ENCODE peak calls at places on chromosome 14, in seven cellular contexts. One of them, this sample, is unnamed. For H3K4me1 and H3K36me3, the result is how much of the 10 kb centered on the place peaks cover.

GRCh38 chr14:34722723-34723545 is 8.5 kb upstream of the CFL2 start:
- DNase-seq in GM23248: peak
- DNase-seq in sigmoid colon: peak
- DNase-seq in right lobe of liver: no peak
- DNase-seq in CD8-positive, alpha-beta memory T cell: peak
- DNase-seq in heart right ventricle: no peak
- DNase-seq in GM23338: peak
- DNase-seq in this sample: no peak

GRCh38 chr14:59187802-59188460 is 536 bp upstream of the DAAM1 start:
- DNase-seq in CD8-positive, alpha-beta memory T cell: peak
- DNase-seq in right lobe of liver: peak
- DNase-seq in heart right ventricle: peak
- DNase-seq in GM23248: peak
- DNase-seq in GM23338: peak
- DNase-seq in sigmoid colon: peak
- DNase-seq in this sample: peak

GRCh38 chr14:104030958-104031357 is 54.5 kb upstream of the ASPG start:
- DNase-seq in right lobe of liver: no peak
- DNase-seq in GM23338: no peak
- DNase-seq in GM23248: no peak
- DNase-seq in sigmoid colon: no peak
- DNase-seq in CD8-positive, alpha-beta memory T cell: no peak
- DNase-seq in heart right ventricle: no peak
- DNase-seq in this sample: no peak

GRCh38 chr14:55303646-55304277 is 32.5 kb downstream of the FBXO34 start:
- DNase-seq in GM23338: no peak
- DNase-seq in sigmoid colon: no peak
- DNase-seq in GM23248: no peak
- DNase-seq in heart right ventricle: no peak
- DNase-seq in CD8-positive, alpha-beta memory T cell: no peak
- DNase-seq in right lobe of liver: no peak
- DNase-seq in this sample: no peak

GRCh38 chr14:93941293-93941910 is 14.3 kb downstream of the FAM181A start:
- DNase-seq in CD8-positive, alpha-beta memory T cell: no peak
- DNase-seq in GM23338: no peak
- DNase-seq in GM23248: no peak
- DNase-seq in heart right ventricle: no peak
- DNase-seq in sigmoid colon: no peak
- DNase-seq in right lobe of liver: no peak
- DNase-seq in this sample: peak

GRCh38 chr14:20415723-20416622 is 2.7 kb upstream of the TEP1 start:
- DNase-seq in heart right ventricle: no peak
- DNase-seq in sigmoid colon: no peak
- DNase-seq in GM23338: peak
- DNase-seq in right lobe of liver: no peak
- DNase-seq in GM23248: peak
- DNase-seq in CD8-positive, alpha-beta memory T cell: peak
- DNase-seq in this sample: no peak

GRCh38 chr14:104395941-104396681 is 183.5 kb upstream of the C14orf180 start:
- DNase-seq in GM23338: no peak
- DNase-seq in GM23248: no peak
- DNase-seq in right lobe of liver: no peak
- DNase-seq in CD8-positive, alpha-beta memory T cell: no peak
- DNase-seq in sigmoid colon: no peak
- DNase-seq in heart right ventricle: no peak
- DNase-seq in this sample: no peak

GRCh38 chr14:31206536-31207286 is 882 bp downstream of the HECTD1 start:
- DNase-seq in GM23338: peak
- DNase-seq in CD8-positive, alpha-beta memory T cell: peak
- DNase-seq in GM23248: peak
- DNase-seq in heart right ventricle: no peak
- DNase-seq in sigmoid colon: peak
- DNase-seq in right lobe of liver: peak
- DNase-seq in this sample: peak

GRCh38 chr14:103904493-103905107 is 23.7 kb upstream of the TDRD9 start:
- DNase-seq in GM23248: no peak
- DNase-seq in heart right ventricle: no peak
- DNase-seq in CD8-positive, alpha-beta memory T cell: no peak
- DNase-seq in right lobe of liver: no peak
- DNase-seq in GM23338: no peak
- DNase-seq in sigmoid colon: no peak
- DNase-seq in this sample: no peak

GRCh38 chr14:22333408-22334274 is 255.4 kb downstream of the DAD1 start:
- DNase-seq in sigmoid colon: no peak
- DNase-seq in right lobe of liver: no peak
- DNase-seq in heart right ventricle: no peak
- DNase-seq in CD8-positive, alpha-beta memory T cell: no peak
- DNase-seq in GM23338: peak
- DNase-seq in GM23248: peak
- DNase-seq in this sample: no peak

GRCh38 chr14:95330591-95331370 is 11.1 kb upstream of the CLMN start:
- DNase-seq in GM23338: no peak
- DNase-seq in heart right ventricle: no peak
- DNase-seq in sigmoid colon: no peak
- DNase-seq in right lobe of liver: no peak
- DNase-seq in GM23248: no peak
- DNase-seq in CD8-positive, alpha-beta memory T cell: no peak
- DNase-seq in this sample: no peak

GRCh38 chr14:59317346-59317745 is 128.9 kb downstream of the DAAM1 start:
- DNase-seq in CD8-positive, alpha-beta memory T cell: no peak
- DNase-seq in GM23248: no peak
- DNase-seq in right lobe of liver: no peak
- DNase-seq in heart right ventricle: no peak
- DNase-seq in GM23338: no peak
- DNase-seq in sigmoid colon: no peak
- DNase-seq in this sample: no peak

GRCh38 chr14:30610719-30611388 is 11.3 kb upstream of the SCFD1 start:
- DNase-seq in right lobe of liver: peak
- DNase-seq in CD8-positive, alpha-beta memory T cell: no peak
- DNase-seq in heart right ventricle: no peak
- DNase-seq in GM23248: peak
- DNase-seq in GM23338: peak
- DNase-seq in sigmoid colon: peak
- DNase-seq in this sample: peak

GRCh38 chr14:34450542-34450915 is 11.5 kb downstream of the SPTSSA start:
- DNase-seq in GM23338: no peak
- DNase-seq in CD8-positive, alpha-beta memory T cell: no peak
- DNase-seq in right lobe of liver: no peak
- DNase-seq in GM23248: no peak
- DNase-seq in heart right ventricle: no peak
- DNase-seq in sigmoid colon: no peak
- DNase-seq in this sample: no peak

GRCh38 chr14:63186453-63186852 is 17.8 kb upstream of the RHOJ start:
- DNase-seq in sigmoid colon: no peak
- DNase-seq in CD8-positive, alpha-beta memory T cell: no peak
- DNase-seq in GM23338: no peak
- DNase-seq in right lobe of liver: no peak
- DNase-seq in GM23248: peak
- DNase-seq in heart right ventricle: no peak
- DNase-seq in this sample: no peak

GRCh38 chr14:94517248-94517640 is 8.0 kb upstream of the SERPINA12 start:
- DNase-seq in heart right ventricle: no peak
- DNase-seq in right lobe of liver: no peak
- DNase-seq in GM23338: no peak
- DNase-seq in sigmoid colon: no peak
- DNase-seq in GM23248: peak
- DNase-seq in CD8-positive, alpha-beta memory T cell: no peak
- DNase-seq in this sample: no peak

GRCh38 chr14:25396128-25396527 is 346.2 kb upstream of the STXBP6 start:
- DNase-seq in sigmoid colon: no peak
- DNase-seq in GM23248: peak
- DNase-seq in GM23338: no peak
- DNase-seq in right lobe of liver: no peak
- DNase-seq in heart right ventricle: no peak
- DNase-seq in CD8-positive, alpha-beta memory T cell: no peak
- DNase-seq in this sample: no peak

GRCh38 chr14:77565289-77566081 is 51.0 kb downstream of the SPTLC2 start:
- DNase-seq in sigmoid colon: no peak
- DNase-seq in GM23338: no peak
- DNase-seq in heart right ventricle: no peak
- DNase-seq in CD8-positive, alpha-beta memory T cell: no peak
- DNase-seq in right lobe of liver: no peak
- DNase-seq in GM23248: peak
- DNase-seq in this sample: no peak
- H3K4me1 ChIP-seq in sigmoid colon: under half
- H3K4me1 ChIP-seq in GM23338: under half
- H3K4me1 ChIP-seq in heart right ventricle: under half
- H3K4me1 ChIP-seq in CD8-positive, alpha-beta memory T cell: under half
- H3K4me1 ChIP-seq in right lobe of liver: under half
- H3K4me1 ChIP-seq in GM23248: under half
- H3K4me1 ChIP-seq in this sample: under half

GRCh38 chr14:38561657-38562056 is 305.8 kb upstream of the CLEC14A start:
- DNase-seq in GM23338: no peak
- DNase-seq in heart right ventricle: no peak
- DNase-seq in right lobe of liver: no peak
- DNase-seq in sigmoid colon: no peak
- DNase-seq in CD8-positive, alpha-beta memory T cell: no peak
- DNase-seq in GM23248: no peak
- DNase-seq in this sample: no peak
- H3K36me3 ChIP-seq in GM23338: under half
- H3K36me3 ChIP-seq in heart right ventricle: under half
- H3K36me3 ChIP-seq in right lobe of liver: under half
- H3K36me3 ChIP-seq in sigmoid colon: under half
- H3K36me3 ChIP-seq in CD8-positive, alpha-beta memory T cell: under half
- H3K36me3 ChIP-seq in GM23248: under half
- H3K36me3 ChIP-seq in this sample: under half

GRCh38 chr14:71193663-71194062 is 286.4 kb downstream of the PCNX1 start:
- DNase-seq in CD8-positive, alpha-beta memory T cell: no peak
- DNase-seq in right lobe of liver: no peak
- DNase-seq in GM23338: peak
- DNase-seq in heart right ventricle: no peak
- DNase-seq in sigmoid colon: no peak
- DNase-seq in GM23248: no peak
- DNase-seq in this sample: no peak

GRCh38 chr14:71202881-71203280 is 295.6 kb downstream of the PCNX1 start:
- DNase-seq in heart right ventricle: no peak
- DNase-seq in GM23248: peak
- DNase-seq in GM23338: no peak
- DNase-seq in right lobe of liver: no peak
- DNase-seq in CD8-positive, alpha-beta memory T cell: no peak
- DNase-seq in sigmoid colon: no peak
- DNase-seq in this sample: no peak

GRCh38 chr14:71203306-71203705 is 296.0 kb downstream of the PCNX1 start:
- DNase-seq in GM23338: no peak
- DNase-seq in GM23248: peak
- DNase-seq in heart right ventricle: no peak
- DNase-seq in sigmoid colon: no peak
- DNase-seq in right lobe of liver: no peak
- DNase-seq in CD8-positive, alpha-beta memory T cell: no peak
- DNase-seq in this sample: no peak

GRCh38 chr14:71196921-71197320 is 289.7 kb downstream of the PCNX1 start:
- DNase-seq in heart right ventricle: no peak
- DNase-seq in GM23248: no peak
- DNase-seq in GM23338: no peak
- DNase-seq in sigmoid colon: no peak
- DNase-seq in CD8-positive, alpha-beta memory T cell: no peak
- DNase-seq in right lobe of liver: no peak
- DNase-seq in this sample: no peak

DNA sequence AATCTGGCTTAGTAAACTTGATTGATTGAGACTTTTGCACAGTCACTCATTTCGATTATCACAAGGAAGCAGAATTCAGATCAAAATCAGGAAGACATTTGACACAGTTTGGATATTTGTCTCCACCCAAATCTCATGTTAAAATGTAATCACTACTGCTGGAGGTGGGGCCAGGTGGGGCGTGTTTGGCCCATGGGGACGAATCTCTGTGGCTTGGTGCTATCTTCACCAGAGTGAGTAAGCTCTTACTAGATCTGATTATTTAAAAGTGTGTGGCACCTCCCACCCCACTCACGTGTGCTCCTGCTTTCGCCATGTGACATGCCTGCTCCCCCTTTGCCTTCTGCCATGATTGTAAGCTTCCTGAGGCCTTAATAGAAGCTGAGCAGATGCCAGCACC is 291.4 kb downstream of the PCNX1 start:
- DNase-seq in GM23248: no peak
- DNase-seq in right lobe of liver: no peak
- DNase-seq in heart right ventricle: no peak
- DNase-seq in sigmoid colon: no peak
- DNase-seq in GM23338: no peak
- DNase-seq in CD8-positive, alpha-beta memory T cell: no peak
- DNase-seq in this sample: no peak
- H3K4me1 ChIP-seq in GM23248: under half
- H3K4me1 ChIP-seq in right lobe of liver: under half
- H3K4me1 ChIP-seq in heart right ventricle: under half
- H3K4me1 ChIP-seq in sigmoid colon: under half
- H3K4me1 ChIP-seq in GM23338: under half
- H3K4me1 ChIP-seq in CD8-positive, alpha-beta memory T cell: under half
- H3K4me1 ChIP-seq in this sample: under half

GRCh38 chr14:74784634-74785033 is 21.5 kb downstream of the YLPM1 start:
- DNase-seq in heart right ventricle: no peak
- DNase-seq in CD8-positive, alpha-beta memory T cell: no peak
- DNase-seq in GM23248: no peak
- DNase-seq in right lobe of liver: no peak
- DNase-seq in sigmoid colon: no peak
- DNase-seq in GM23338: no peak
- DNase-seq in this sample: no peak

GRCh38 chr14:74786916-74787315 is 23.8 kb downstream of the YLPM1 start:
- DNase-seq in GM23248: peak
- DNase-seq in CD8-positive, alpha-beta memory T cell: no peak
- DNase-seq in right lobe of liver: no peak
- DNase-seq in sigmoid colon: no peak
- DNase-seq in GM23338: no peak
- DNase-seq in heart right ventricle: no peak
- DNase-seq in this sample: no peak

DNA sequence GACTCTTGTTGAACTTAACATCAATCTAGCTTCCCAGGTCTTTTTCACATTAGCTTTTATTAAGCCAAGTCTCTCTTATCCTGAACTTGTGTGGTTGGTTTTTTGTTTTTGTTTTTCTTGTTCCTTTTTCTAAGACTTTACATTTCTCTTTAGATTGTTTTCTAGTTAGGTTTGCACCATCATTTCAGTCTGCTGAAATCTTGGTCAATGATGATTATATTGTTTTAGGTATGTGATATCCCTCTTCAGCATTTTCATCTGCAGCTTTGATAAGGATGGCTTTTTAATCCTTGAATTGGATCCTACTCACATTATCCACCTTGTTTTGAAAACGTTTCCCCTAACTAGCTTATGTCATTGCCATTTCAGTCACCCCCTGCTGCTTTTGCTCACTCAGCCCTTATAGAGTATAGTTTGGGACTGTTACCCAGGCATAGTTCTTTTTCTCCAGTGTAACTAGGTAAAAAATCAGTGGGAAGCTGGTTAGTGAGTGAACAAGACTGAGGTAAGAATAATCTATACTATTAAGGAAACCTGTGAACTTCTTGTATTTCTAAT is 22.0 kb downstream of the YLPM1 start:
- DNase-seq in GM23248: no peak
- DNase-seq in heart right ventricle: no peak
- DNase-seq in CD8-positive, alpha-beta memory T cell: no peak
- DNase-seq in GM23338: no peak
- DNase-seq in sigmoid colon: no peak
- DNase-seq in right lobe of liver: no peak
- DNase-seq in this sample: no peak
- H3K36me3 ChIP-seq in GM23248: under half
- H3K36me3 ChIP-seq in heart right ventricle: half or more
- H3K36me3 ChIP-seq in CD8-positive, alpha-beta memory T cell: under half
- H3K36me3 ChIP-seq in GM23338: under half
- H3K36me3 ChIP-seq in sigmoid colon: under half
- H3K36me3 ChIP-seq in right lobe of liver: under half
- H3K36me3 ChIP-seq in this sample: under half

GRCh38 chr14:41225433-41225832 is 381.2 kb upstream of the LRFN5 start:
- DNase-seq in heart right ventricle: no peak
- DNase-seq in right lobe of liver: no peak
- DNase-seq in CD8-positive, alpha-beta memory T cell: no peak
- DNase-seq in sigmoid colon: no peak
- DNase-seq in GM23338: no peak
- DNase-seq in GM23248: no peak
- DNase-seq in this sample: no peak
- H3K4me1 ChIP-seq in heart right ventricle: under half
- H3K4me1 ChIP-seq in right lobe of liver: under half
- H3K4me1 ChIP-seq in CD8-positive, alpha-beta memory T cell: under half
- H3K4me1 ChIP-seq in sigmoid colon: under half
- H3K4me1 ChIP-seq in GM23338: under half
- H3K4me1 ChIP-seq in GM23248: under half
- H3K4me1 ChIP-seq in this sample: under half